ENCODE peak calls at places on chromosomes 11 and 22, in six cellular contexts. D is IMR-90, W is H9, Y is H1, C is mesenchymal stem cell, V is trophoblast cell. S is an unnamed sample.

GRCh38 chr22:17562906-17563870 is at the start of gene SLC25A18:
- DNase-seq in D (no peak), W (peak), Y (peak), C (peak), V (no peak), S (peak)

GRCh38 chr11:117299351-117300300 is 8.5 kb downstream of the BACE1-AS start:
- DNase-seq in D (no peak), W (no peak), Y (no peak), C (no peak), V (no peak), S (no peak)

GRCh38 chr22:43537019-43537585 is 125.3 kb downstream of the MPPED1 start:
- DNase-seq in D (no peak), W (no peak), Y (no peak), C (no peak), V (no peak), S (no peak)

GRCh38 chr11:33490842-33491370 is 209.7 kb downstream of the C11orf91 start:
- DNase-seq in D (no peak), W (no peak), Y (no peak), C (no peak), V (peak), S (no peak)

GRCh38 chr11:116640641-116641402 is 132.0 kb downstream of the BUD13 start:
- DNase-seq in D (no peak), W (no peak), Y (peak), C (no peak), V (no peak), S (no peak)

GRCh38 chr11:107591098-107591445 is at the start of gene ELMOD1:
- DNase-seq in D (peak), W (peak), Y (peak), C (peak), V (peak), S (peak)

GRCh38 chr11:121829159-121829643 is 286.8 kb downstream of the BLID start:
- DNase-seq in D (peak), W (no peak), Y (no peak), C (peak), V (no peak), S (no peak)

GRCh38 chr22:35629406-35630234 is 12.5 kb upstream of the MB start:
- DNase-seq in D (peak), W (peak), Y (no peak), C (peak), V (peak), S (no peak)

GRCh38 chr11:128409476-128409875 is 177.9 kb downstream of the ETS1 start:
- DNase-seq in D (peak), W (no peak), Y (no peak), C (no peak), V (no peak), S (no peak)

GRCh38 chr11:120867531-120867930 is 156.4 kb upstream of the TBCEL start:
- DNase-seq in D (no peak), W (peak), Y (no peak), C (no peak), V (peak), S (no peak)

GRCh38 chr11:11769782-11770181 is 72.0 kb upstream of the USP47 start:
- DNase-seq in D (no peak), W (no peak), Y (no peak), C (no peak), V (no peak), S (no peak)

GRCh38 chr11:111944651-111945051 is 7.5 kb downstream of the DIXDC1 start:
- DNase-seq in D (peak), W (no peak), Y (no peak), C (peak), V (no peak), S (no peak)
- H3K4me2 ChIP-seq in D (peak), W (no peak), Y (no peak), C (no peak), V (no peak), S (no peak)

GRCh38 chr11:65556470-65557279 is 1.5 kb downstream of the LTBP3 start:
- DNase-seq in D (no peak), W (no peak), Y (no peak), C (no peak), V (no peak), S (no peak)

GRCh38 chr11:65559535-65559934 is 1.4 kb upstream of the LTBP3 start:
- DNase-seq in D (no peak), W (no peak), Y (no peak), C (no peak), V (no peak), S (no peak)

GRCh38 chr11:65557280-65558001 is 718 bp downstream of the LTBP3 start:
- DNase-seq in D (no peak), W (no peak), Y (no peak), C (no peak), V (no peak), S (no peak)

GRCh38 chr11:65558785-65559509 is 788 bp upstream of the LTBP3 start:
- DNase-seq in D (peak), W (no peak), Y (no peak), C (no peak), V (no peak), S (no peak)

GRCh38 chr11:65558002-65558784 is at the start of gene LTBP3:
- DNase-seq in D (peak), W (peak), Y (peak), C (peak), V (peak), S (no peak)
- H2AFZ ChIP-seq in D (peak), W (no peak), Y (peak), C (no peak), V (peak), S (peak)

DNA sequence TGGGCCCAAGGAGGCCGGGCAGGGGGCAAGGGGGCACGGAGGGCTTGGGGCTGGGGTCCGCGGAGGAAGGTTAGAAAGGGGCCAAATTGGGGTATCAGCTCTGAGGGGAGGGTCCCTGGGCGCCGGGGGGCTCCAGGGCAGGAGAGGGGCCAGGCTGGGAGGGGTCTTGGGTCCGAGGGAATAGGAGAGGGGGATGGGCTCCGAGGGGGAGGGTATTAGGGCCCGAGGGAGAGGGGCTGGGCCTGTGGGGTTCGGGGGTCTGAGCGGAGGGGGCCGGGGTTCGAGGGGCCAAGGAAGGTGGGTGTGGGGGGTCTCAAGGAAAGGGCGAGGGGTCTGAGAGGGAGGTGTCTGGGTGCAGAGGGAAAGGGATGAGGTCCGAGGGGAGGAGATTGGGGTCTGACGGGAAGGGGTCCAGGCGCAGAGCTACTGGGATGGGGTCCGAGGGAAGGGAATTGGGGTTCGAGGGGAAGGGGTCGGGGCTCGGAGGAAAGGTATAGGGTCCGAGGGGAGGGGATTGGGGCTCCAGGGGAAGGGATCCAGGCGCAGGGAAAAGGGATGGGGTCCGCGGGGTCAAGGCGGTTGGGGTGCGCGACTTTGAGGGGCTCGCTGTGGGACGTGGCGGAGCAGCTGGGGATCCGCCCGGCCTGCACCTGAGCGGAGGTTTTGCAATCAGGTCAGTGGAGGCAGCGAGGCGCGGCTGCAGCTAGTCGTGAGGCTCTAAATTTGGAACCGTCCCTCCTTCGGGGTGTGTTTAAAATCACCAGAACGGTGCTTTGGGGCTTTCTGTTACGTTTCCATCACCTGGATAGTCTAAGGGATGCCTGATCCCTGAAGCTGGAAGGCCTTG is 728 bp downstream of the CTTN start:
- DNase-seq in D (no peak), W (no peak), Y (no peak), C (no peak), V (peak), S (no peak)
- H4K91ac ChIP-seq in D (peak), W (no peak), Y (no peak), C (peak), V (peak), S (no peak)

DNA sequence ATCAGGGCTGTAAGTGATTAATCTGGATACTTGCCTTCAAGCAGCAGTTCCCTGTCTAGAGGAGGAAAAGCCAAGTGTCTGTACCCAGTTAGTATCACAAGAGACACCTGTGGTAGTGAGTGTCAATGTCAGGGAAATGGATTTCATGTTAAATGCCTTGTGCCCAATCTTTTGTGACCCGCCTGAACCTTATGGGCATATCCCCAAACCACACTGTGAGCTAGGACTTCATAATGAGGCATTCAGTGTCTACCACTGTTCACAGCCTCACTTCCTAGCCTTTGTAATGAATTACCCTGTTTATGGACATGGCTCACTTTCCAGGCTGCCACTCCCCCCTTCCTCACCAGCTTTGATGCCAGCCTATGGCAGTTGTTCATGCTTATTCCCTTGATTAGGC is 125.1 kb downstream of the TRIM44 start:
- DNase-seq in D (no peak), W (no peak), Y (no peak), C (no peak), V (no peak), S (no peak)
- H3K4me2 ChIP-seq in D (no peak), W (no peak), Y (no peak), C (no peak), V (no peak), S (no peak)

DNA sequence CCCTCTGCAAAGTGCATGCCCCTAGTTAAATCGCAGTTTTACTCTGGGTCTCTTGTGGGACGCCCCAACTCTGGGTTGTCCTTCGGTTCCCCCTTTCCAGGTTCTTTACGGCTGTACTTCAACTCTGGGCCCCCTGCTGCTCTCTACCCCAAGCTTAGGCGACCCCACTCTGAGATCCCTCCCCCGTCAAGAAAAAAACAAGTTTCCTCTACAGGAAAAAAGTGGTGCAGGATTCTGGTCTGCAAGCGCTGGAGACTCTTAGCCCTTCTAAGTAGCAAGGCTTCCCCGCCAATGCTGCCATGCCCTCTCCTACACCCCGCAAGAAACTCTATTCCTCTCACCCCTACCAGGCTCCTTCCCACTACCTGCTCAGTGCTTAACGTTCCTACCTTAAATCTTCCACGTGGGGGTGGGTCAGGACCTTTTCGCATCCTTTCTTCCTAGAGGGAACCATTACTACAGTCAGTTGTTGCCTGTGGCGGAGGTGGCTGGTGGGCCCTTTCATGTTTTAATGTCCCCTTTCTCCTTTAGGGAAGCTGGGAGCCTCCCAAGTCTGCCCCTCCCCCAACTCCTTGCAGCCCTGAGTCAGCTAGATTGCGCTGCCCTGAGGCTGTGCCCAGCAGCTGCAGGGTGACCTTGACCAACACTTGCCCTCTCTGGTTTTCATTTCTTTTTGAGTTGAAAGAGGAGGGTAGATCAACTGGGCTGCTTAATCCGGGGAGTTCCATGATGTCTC is 1.4 kb downstream of the NEFH start:
- DNase-seq in D (no peak), W (peak), Y (peak), C (no peak), V (no peak), S (no peak)
- H2AFZ ChIP-seq in D (peak), W (no peak), Y (no peak), C (no peak), V (no peak), S (peak)

GRCh38 chr11:113514856-113515255 is 39.7 kb upstream of the DRD2 start:
- DNase-seq in D (no peak), W (no peak), Y (no peak), C (no peak), V (no peak), S (no peak)
- H4K91ac ChIP-seq in D (no peak), W (no peak), Y (no peak), C (no peak), V (no peak), S (no peak)

GRCh38 chr11:85823816-85824215 is 12.9 kb upstream of the SYTL2 start:
- DNase-seq in D (peak), W (no peak), Y (no peak), C (peak), V (no peak), S (no peak)

GRCh38 chr11:85825590-85825989 is 14.6 kb upstream of the SYTL2 start:
- DNase-seq in D (no peak), W (no peak), Y (no peak), C (no peak), V (no peak), S (no peak)

GRCh38 chr11:85828640-85828978 is 17.7 kb upstream of the SYTL2 start:
- DNase-seq in D (no peak), W (no peak), Y (no peak), C (no peak), V (no peak), S (no peak)

GRCh38 chr11:85827768-85828639 is 17.1 kb upstream of the SYTL2 start:
- DNase-seq in D (peak), W (no peak), Y (no peak), C (peak), V (peak), S (no peak)

DNA sequence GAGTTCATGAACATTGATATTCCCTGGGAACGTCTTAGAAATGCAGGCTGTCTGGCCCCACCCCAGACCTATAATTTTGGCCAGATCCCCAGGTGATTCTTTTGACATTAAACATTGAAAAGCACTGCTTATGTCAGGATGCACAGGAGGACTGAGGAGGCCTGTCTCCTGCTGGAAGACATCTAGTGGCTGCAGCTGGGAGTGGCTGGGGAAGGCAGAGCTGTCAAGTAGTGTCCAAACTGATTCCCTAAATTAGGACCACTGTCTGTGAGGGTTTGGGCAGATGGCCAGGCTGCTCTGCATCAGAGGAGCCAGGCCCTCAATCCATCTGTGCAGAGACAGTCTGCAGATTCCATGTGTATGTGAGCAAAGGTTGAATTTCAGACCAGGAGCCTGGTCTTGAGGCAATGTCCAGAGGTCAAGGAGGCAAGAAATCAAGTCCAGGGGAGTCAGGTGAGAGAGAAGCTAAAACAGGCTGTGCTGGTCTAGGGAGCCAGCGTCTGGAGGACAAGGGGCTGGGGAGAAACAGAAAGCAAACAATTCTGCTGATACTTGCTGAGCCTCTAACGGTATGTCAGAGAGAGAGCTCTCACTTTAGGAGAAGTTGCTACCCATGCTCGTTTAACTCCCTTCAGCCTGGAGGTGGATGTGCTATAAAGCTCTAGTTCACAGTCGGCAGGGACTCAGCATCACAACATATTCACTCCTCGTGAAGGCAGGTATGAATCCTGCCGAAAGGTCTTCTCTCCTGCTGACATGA is 15.3 kb upstream of the SYTL2 start:
- DNase-seq in D (peak), W (peak), Y (no peak), C (peak), V (no peak), S (no peak)
- H3K4me2 ChIP-seq in D (peak), W (no peak), Y (no peak), C (no peak), V (no peak), S (no peak)

GRCh38 chr22:37368058-37368457 is 59.2 kb downstream of the ELFN2 start:
- DNase-seq in D (no peak), W (no peak), Y (no peak), C (no peak), V (no peak), S (no peak)

GRCh38 chr22:37363593-37363992 is 63.7 kb downstream of the ELFN2 start:
- DNase-seq in D (no peak), W (no peak), Y (no peak), C (no peak), V (no peak), S (no peak)

GRCh38 chr22:37362618-37363017 is 64.7 kb downstream of the ELFN2 start:
- DNase-seq in D (peak), W (no peak), Y (no peak), C (no peak), V (no peak), S (no peak)

GRCh38 chr22:37366601-37367000 is 60.7 kb downstream of the ELFN2 start:
- DNase-seq in D (no peak), W (no peak), Y (no peak), C (no peak), V (no peak), S (no peak)

DNA sequence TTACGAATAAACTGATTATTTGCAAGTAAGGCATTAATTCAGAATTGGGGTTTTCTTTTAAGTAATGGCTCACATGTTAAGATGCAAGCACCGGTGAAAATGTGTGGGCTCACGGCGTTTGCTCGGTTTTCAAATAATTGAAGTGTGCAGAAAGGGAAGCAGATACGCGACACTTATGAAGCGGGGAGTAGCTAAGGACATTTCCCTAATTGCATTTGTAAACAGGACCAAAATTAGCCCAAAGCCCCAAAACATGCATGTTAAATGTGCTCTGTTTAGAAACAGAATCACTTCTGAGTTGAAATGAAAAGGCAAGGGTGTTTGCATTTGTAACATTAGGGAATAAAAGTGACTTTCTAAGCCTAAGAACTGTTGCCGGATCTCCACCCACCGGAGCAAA is 61.3 kb downstream of the ELFN2 start:
- DNase-seq in D (no peak), W (no peak), Y (no peak), C (no peak), V (no peak), S (no peak)
- H2AFZ ChIP-seq in D (peak), W (no peak), Y (no peak), C (no peak), V (no peak), S (no peak)

DNA sequence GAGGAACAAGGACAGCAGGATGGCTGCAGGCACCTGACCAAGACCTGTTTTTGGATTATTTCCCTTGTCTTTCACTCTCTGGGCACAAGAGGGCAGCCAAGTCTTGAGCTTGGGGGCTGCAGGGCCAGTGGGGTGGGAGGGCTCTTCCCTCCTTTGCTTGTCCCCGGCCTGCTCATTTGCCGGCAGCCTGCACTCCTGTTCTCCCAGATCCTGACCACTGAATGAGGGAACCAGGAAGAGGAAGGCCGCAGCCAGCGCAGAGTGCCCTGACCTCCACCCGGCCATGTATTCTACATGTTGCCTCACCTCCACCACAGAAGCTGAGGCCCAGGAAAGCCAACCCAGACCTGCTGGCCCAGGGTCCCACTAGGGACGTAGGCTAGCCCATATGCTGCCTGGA is 15.5 kb upstream of the NNMT start:
- DNase-seq in D (peak), W (peak), Y (peak), C (peak), V (peak), S (peak)
- H4K91ac ChIP-seq in D (peak), W (no peak), Y (no peak), C (peak), V (peak), S (no peak)

GRCh38 chr11:17696741-17697140 is 22.6 kb upstream of the MYOD1 start:
- DNase-seq in D (no peak), W (no peak), Y (no peak), C (no peak), V (no peak), S (no peak)
- H3K4me2 ChIP-seq in D (no peak), W (no peak), Y (no peak), C (no peak), V (no peak), S (no peak)

S was measured in neuronal stem cell.